ENCODE peak calls at places on chromosomes 7 and 10, in five cellular contexts. L is neuronal stem cell, B is stomach, Z is breast epithelium, V is hepatocyte. E is an unnamed sample. For H3K27me3, the result is how much of the 10 kb centered on the place peaks cover.

GRCh38 chr10:112244197-112244596 is 39.0 kb upstream of the TECTB start:
- DNase-seq in L (no peak), B (no peak), Z (no peak), V (no peak), E (no peak)

GRCh38 chr7:27631411-27631810 is 31.3 kb downstream of the HIBADH start:
- DNase-seq in L (no peak), B (no peak), Z (no peak), V (no peak), E (no peak)

GRCh38 chr10:37488792-37489657 is 363.6 kb downstream of the ANKRD30A start:
- DNase-seq in L (no peak), B (no peak), Z (no peak), V (no peak), E (no peak)

GRCh38 chr10:23081891-23082290 is 13.5 kb upstream of the MSRB2 start:
- DNase-seq in L (no peak), B (no peak), Z (no peak), V (no peak), E (no peak)

GRCh38 chr10:73099141-73099540 is 2.5 kb upstream of the P4HA1 start:
- DNase-seq in L (no peak), B (no peak), Z (no peak), V (no peak), E (no peak)

GRCh38 chr7:111835066-111835465 is 272.8 kb upstream of the IMMP2L start:
- DNase-seq in L (no peak), B (no peak), Z (no peak), V (no peak), E (no peak)

GRCh38 chr10:77925795-77926565 is 575 bp downstream of the DLG5 start:
- DNase-seq in L (peak), B (peak), Z (peak), V (peak), E (no peak)

GRCh38 chr7:64744680-64745079 is 49.5 kb upstream of the ZNF138 start:
- DNase-seq in L (no peak), B (no peak), Z (no peak), V (no peak), E (no peak)

GRCh38 chr7:341841-342638 is 52.1 kb downstream of the FOXL3 start:
- DNase-seq in L (no peak), B (peak), Z (no peak), V (peak), E (no peak)

GRCh38 chr10:13839430-13839986 is 252.7 kb downstream of the PRPF18 start:
- DNase-seq in L (no peak), B (no peak), Z (no peak), V (peak), E (no peak)

GRCh38 chr7:51589111-51589510 is 272.5 kb upstream of the COBL start:
- DNase-seq in L (no peak), B (no peak), Z (no peak), V (no peak), E (no peak)

GRCh38 chr7:145169908-145170307 is 334.1 kb upstream of the TPK1 start:
- DNase-seq in L (no peak), B (no peak), Z (no peak), V (no peak), E (no peak)

GRCh38 chr7:97018775-97019535 is 5.7 kb downstream of the DLX5 start:
- DNase-seq in L (peak), B (no peak), Z (no peak), V (no peak), E (no peak)

GRCh38 chr7:2195403-2196246 is 37.1 kb downstream of the MAD1L1 start:
- DNase-seq in L (no peak), B (peak), Z (peak), V (no peak), E (no peak)

GRCh38 chr10:92517034-92517655 is 56.7 kb downstream of the IDE start:
- DNase-seq in L (peak), B (peak), Z (peak), V (peak), E (peak)

GRCh38 chr7:107725138-107725740 is 18.7 kb upstream of the CBLL1 start:
- DNase-seq in L (peak), B (peak), Z (no peak), V (peak), E (peak)

GRCh38 chr7:75721426-75721825 is 17.3 kb downstream of the HIP1 start:
- DNase-seq in L (no peak), B (no peak), Z (no peak), V (no peak), E (no peak)

GRCh38 chr10:113062977-113063967 is 113.2 kb downstream of the TCF7L2 start:
- DNase-seq in L (no peak), B (no peak), Z (no peak), V (no peak), E (no peak)

GRCh38 chr7:72435366-72435765 is 23.2 kb upstream of the CALN1 start:
- DNase-seq in L (no peak), B (no peak), Z (no peak), V (peak), E (no peak)

GRCh38 chr10:67883710-67884312 is 645 bp upstream of the SIRT1 start:
- DNase-seq in L (no peak), B (no peak), Z (no peak), V (no peak), E (no peak)

GRCh38 chr7:16644624-16644986 is 949 bp downstream of the ANKMY2 start:
- DNase-seq in L (no peak), B (peak), Z (peak), V (peak), E (peak)

GRCh38 chr10:76036410-76036940 is 605.1 kb downstream of the LRMDA start:
- DNase-seq in L (no peak), B (peak), Z (peak), V (peak), E (no peak)

GRCh38 chr10:93208717-93209464 is 135.2 kb downstream of the CYP26A1 start:
- DNase-seq in L (no peak), B (no peak), Z (peak), V (no peak), E (no peak)

GRCh38 chr10:132400547-132401151 is 3.6 kb downstream of the PWWP2B start:
- DNase-seq in L (no peak), B (no peak), Z (no peak), V (no peak), E (peak)

GRCh38 chr7:104627516-104627915 is 299.1 kb downstream of the LHFPL3 start:
- DNase-seq in L (peak), B (no peak), Z (no peak), V (peak), E (no peak)

GRCh38 chr10:59336632-59337031 is 25.7 kb downstream of the FAM13C start:
- DNase-seq in L (no peak), B (no peak), Z (no peak), V (no peak), E (no peak)

GRCh38 chr10:36280396-36280795 is 638.3 kb upstream of the FZD8 start:
- DNase-seq in L (no peak), B (no peak), Z (no peak), V (no peak), E (no peak)

GRCh38 chr10:86651021-86651471 is 3.3 kb upstream of the OPN4 start:
- DNase-seq in L (no peak), B (peak), Z (no peak), V (no peak), E (no peak)

GRCh38 chr10:132421377-132422168 is 24.6 kb downstream of the PWWP2B start:
- DNase-seq in L (no peak), B (peak), Z (peak), V (peak), E (no peak)

GRCh38 chr10:13183625-13184024 is 22.3 kb downstream of the MCM10 start:
- DNase-seq in L (no peak), B (no peak), Z (no peak), V (no peak), E (no peak)

GRCh38 chr7:70836946-70837345 is 295.0 kb upstream of the GALNT17 start:
- DNase-seq in L (no peak), B (no peak), Z (no peak), V (no peak), E (no peak)

GRCh38 chr7:43260980-43261878 is 148.8 kb downstream of the HECW1 start:
- DNase-seq in L (peak), B (peak), Z (peak), V (peak), E (peak)

GRCh38 chr10:100355069-100355468 is 8.0 kb downstream of the SCD start:
- DNase-seq in L (no peak), B (no peak), Z (no peak), V (no peak), E (no peak)

GRCh38 chr10:8305871-8306652 is 251.6 kb downstream of the GATA3 start:
- DNase-seq in L (no peak), B (no peak), Z (no peak), V (no peak), E (no peak)
- H3K27me3 ChIP-seq in L (under half), B (under half), Z (under half), V (under half), E (under half)

GRCh38 chr7:30169585-30169978 is 34.8 kb downstream of the MTURN start:
- DNase-seq in L (no peak), B (no peak), Z (no peak), V (no peak), E (no peak)
- H3K4me3 ChIP-seq in L (no peak), B (no peak), Z (no peak), V (no peak), E (no peak)

GRCh38 chr10:10845826-10846225 is 171.8 kb upstream of the CELF2 start:
- DNase-seq in L (no peak), B (no peak), Z (no peak), V (no peak), E (no peak)

GRCh38 chr10:10848488-10849111 is 169.1 kb upstream of the CELF2 start:
- DNase-seq in L (no peak), B (no peak), Z (no peak), V (no peak), E (no peak)

GRCh38 chr10:10847313-10847712 is 170.4 kb upstream of the CELF2 start:
- DNase-seq in L (no peak), B (no peak), Z (no peak), V (no peak), E (no peak)

GRCh38 chr10:10845240-10845639 is 172.4 kb upstream of the CELF2 start:
- DNase-seq in L (no peak), B (no peak), Z (no peak), V (no peak), E (no peak)

DNA sequence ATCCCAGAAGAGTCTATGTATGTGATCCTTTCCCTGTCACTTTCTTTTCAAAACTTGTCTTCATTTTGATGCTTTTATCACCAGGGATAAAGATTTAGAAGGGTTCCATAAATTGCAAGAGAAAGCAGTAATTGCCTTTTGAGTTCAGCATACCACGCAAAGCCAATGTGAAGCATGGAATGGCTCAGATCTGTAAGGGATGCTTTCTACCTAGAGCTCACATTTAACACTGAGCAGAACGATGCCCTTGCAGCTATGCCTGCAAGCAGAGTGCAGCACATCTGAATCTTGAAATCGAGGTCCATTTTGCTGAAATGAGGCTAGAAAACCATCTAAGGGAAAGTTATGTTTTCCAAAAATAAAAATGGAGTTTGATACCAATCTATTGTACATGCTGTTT is 171.2 kb upstream of the CELF2 start:
- DNase-seq in L (no peak), B (no peak), Z (no peak), V (no peak), E (no peak)
- H3K27me3 ChIP-seq in L (under half), B (under half), Z (under half), V (under half), E (under half)

DNA sequence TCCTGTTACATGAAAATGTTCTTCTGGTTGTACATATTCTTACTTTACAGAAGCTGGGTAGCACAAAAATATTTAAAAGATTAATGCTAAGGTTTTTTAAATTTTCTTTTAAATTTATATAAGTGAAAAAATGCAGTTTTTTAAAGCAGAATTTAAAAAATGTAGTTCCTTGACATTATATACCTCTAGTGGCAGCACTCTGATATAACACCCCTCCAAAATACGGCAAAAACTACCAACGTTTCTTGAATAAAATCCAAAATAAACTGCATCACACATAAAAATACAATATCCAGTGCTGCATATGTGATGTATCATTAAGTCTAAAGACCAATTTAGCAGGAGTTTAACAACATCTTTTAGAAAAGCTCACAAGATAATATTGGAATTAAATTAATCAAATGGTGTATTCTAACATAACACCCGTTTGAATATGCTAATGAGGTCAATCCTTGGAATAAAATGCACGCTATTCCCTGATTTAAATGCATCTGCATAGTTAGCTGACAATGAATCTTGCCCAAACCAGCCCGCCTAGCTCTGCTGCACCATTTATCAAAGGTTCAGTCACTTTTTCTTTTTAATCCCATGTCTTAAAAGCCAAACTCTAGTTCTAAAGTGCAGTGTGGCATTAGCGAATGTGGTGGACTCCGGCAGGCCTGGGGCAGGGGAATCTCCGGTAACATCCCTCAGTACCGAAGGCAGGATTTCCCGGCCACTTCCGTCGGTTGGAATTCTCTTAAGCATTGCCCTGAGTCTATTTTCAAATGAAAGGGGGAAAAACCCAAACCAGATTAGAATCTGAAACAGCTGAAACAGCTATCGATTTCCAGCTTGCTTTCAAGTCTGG is 1.2 kb downstream of the TCERG1L start:
- DNase-seq in L (no peak), B (no peak), Z (no peak), V (no peak), E (no peak)
- H3K4me3 ChIP-seq in L (no peak), B (no peak), Z (peak), V (peak), E (no peak)

GRCh38 chr10:8054498-8055407 is at the start of gene GATA3:
- DNase-seq in L (peak), B (peak), Z (peak), V (peak), E (peak)
- H3K27me3 ChIP-seq in L (half or more), B (half or more), Z (under half), V (half or more), E (under half)

GRCh38 chr10:110459600-110459999 is 38.1 kb upstream of the DUSP5 start:
- DNase-seq in L (no peak), B (no peak), Z (no peak), V (no peak), E (no peak)
- H3K4me3 ChIP-seq in L (no peak), B (no peak), Z (no peak), V (no peak), E (no peak)

GRCh38 chr10:97179311-97179710 is 6.4 kb downstream of the SLIT1 start:
- DNase-seq in L (no peak), B (no peak), Z (no peak), V (no peak), E (no peak)
- H3K27me3 ChIP-seq in L (half or more), B (under half), Z (under half), V (half or more), E (under half)

DNA sequence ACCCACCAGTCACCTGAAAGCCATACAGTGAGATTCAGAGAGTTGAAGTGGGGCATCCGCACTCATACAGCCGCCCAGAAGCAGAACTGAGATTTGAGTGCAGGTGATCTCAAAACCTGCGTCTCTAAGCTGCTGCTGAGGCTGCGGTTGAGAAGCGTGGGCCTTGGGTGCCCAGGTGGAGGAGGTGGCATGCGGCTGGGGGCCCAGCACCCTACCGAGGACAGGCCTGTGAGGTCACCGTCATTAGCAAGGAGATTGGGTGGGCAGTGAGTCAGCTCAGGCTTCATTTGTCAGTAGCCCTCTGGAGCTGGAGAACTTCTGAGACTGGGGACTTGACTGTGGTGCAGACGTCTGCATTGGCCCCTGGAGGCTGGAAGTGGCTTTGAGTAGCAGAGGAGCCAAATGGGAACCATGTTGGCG is 29.8 kb downstream of the ZMIZ1 start:
- DNase-seq in L (no peak), B (no peak), Z (no peak), V (no peak), E (no peak)
- H3K4me3 ChIP-seq in L (no peak), B (no peak), Z (no peak), V (no peak), E (no peak)

E was measured in CD4-positive, alpha-beta memory T cell.